ENCODE peak calls at places on chromosome 7, in six cellular contexts. S, P, K, G, B and W are unnamed samples.

GRCh38 chr7:131385039-131385605 is 57.4 kb downstream of the MKLN1 start:
- DNase-seq in S (no peak), P (no peak), K (no peak), G (no peak), B (no peak), W (no peak)

GRCh38 chr7:129569811-129570215 is 41.7 kb upstream of the NRF1 start:
- DNase-seq in S (no peak), P (no peak), K (peak; percentile 11), G (no peak), B (no peak), W (no peak)

GRCh38 chr7:94012748-94013147 is 8.6 kb upstream of the BET1 start:
- DNase-seq in S (no peak), P (no peak), K (no peak), G (no peak), B (no peak), W (no peak)

GRCh38 chr7:81693894-81694293 is 76.0 kb downstream of the HGF start:
- DNase-seq in S (no peak), P (no peak), K (no peak), G (no peak), B (no peak), W (no peak)

GRCh38 chr7:25586513-25586912 is 358.2 kb upstream of the NPVF start:
- DNase-seq in S (no peak), P (no peak), K (no peak), G (no peak), B (no peak), W (no peak)

GRCh38 chr7:133079296-133079695 is 2.6 kb downstream of the CHCHD3 start:
- DNase-seq in S (no peak), P (no peak), K (no peak), G (no peak), B (no peak), W (no peak)

GRCh38 chr7:131454538-131454937 is 101.9 kb downstream of the PODXL start:
- DNase-seq in S (no peak), P (no peak), K (no peak), G (no peak), B (no peak), W (no peak)

GRCh38 chr7:157667261-157667660 is 330.5 kb downstream of the DNAJB6 start:
- DNase-seq in S (no peak), P (peak; percentile 66), K (no peak), G (no peak), B (peak; percentile 41), W (no peak)

GRCh38 chr7:116601426-116601825 is 70.6 kb upstream of the MET start:
- DNase-seq in S (no peak), P (no peak), K (no peak), G (no peak), B (no peak), W (no peak)

GRCh38 chr7:30412810-30413504 is 65.6 kb downstream of the NOD1 start:
- DNase-seq in S (no peak), P (no peak), K (peak; percentile 45), G (no peak), B (no peak), W (no peak)

GRCh38 chr7:130242198-130243014 is 24.3 kb upstream of the CPA2 start:
- DNase-seq in S (peak; percentile 55), P (no peak), K (peak; percentile 69), G (peak; percentile 78), B (no peak), W (no peak)

GRCh38 chr7:151491859-151492258 is 27.8 kb downstream of the RHEB start:
- DNase-seq in S (no peak), P (no peak), K (no peak), G (no peak), B (no peak), W (no peak)

GRCh38 chr7:116577320-116577871 is 52.6 kb downstream of the CAV1 start:
- DNase-seq in S (no peak), P (no peak), K (no peak), G (no peak), B (no peak), W (no peak)

GRCh38 chr7:28975987-28976386 is 17.9 kb upstream of the TRIL start:
- DNase-seq in S (no peak), P (no peak), K (no peak), G (no peak), B (no peak), W (no peak)

GRCh38 chr7:136405931-136406777 is 429.0 kb upstream of the MTPN start:
- DNase-seq in S (no peak), P (no peak), K (peak; percentile 16), G (no peak), B (no peak), W (no peak)

GRCh38 chr7:116138202-116138801 is 72.0 kb upstream of the TES start:
- DNase-seq in S (no peak), P (no peak), K (peak; percentile 8), G (no peak), B (no peak), W (no peak)

GRCh38 chr7:7321681-7322080 is 139.3 kb downstream of the C1GALT1 start:
- DNase-seq in S (no peak), P (no peak), K (no peak), G (no peak), B (peak; percentile 74), W (no peak)

GRCh38 chr7:88546808-88547207 is 212.7 kb upstream of the ZNF804B start:
- DNase-seq in S (no peak), P (no peak), K (no peak), G (no peak), B (no peak), W (no peak)

GRCh38 chr7:29019275-29019820 is 61.2 kb upstream of the TRIL start:
- DNase-seq in S (no peak), P (no peak), K (no peak), G (no peak), B (no peak), W (no peak)

GRCh38 chr7:12625836-12626235 is 55.3 kb downstream of the SCIN start:
- DNase-seq in S (no peak), P (no peak), K (no peak), G (no peak), B (no peak), W (no peak)

GRCh38 chr7:135189221-135189662 is 18.7 kb upstream of the CYREN start:
- DNase-seq in S (no peak), P (no peak), K (no peak), G (no peak), B (no peak), W (peak; percentile 16)

GRCh38 chr7:80206763-80207162 is 72.1 kb downstream of the GNAI1 start:
- DNase-seq in S (no peak), P (no peak), K (no peak), G (no peak), B (no peak), W (no peak)

GRCh38 chr7:77757589-77757988 is 40.6 kb downstream of the TMEM60 start:
- DNase-seq in S (no peak), P (no peak), K (no peak), G (no peak), B (no peak), W (no peak)

DNA sequence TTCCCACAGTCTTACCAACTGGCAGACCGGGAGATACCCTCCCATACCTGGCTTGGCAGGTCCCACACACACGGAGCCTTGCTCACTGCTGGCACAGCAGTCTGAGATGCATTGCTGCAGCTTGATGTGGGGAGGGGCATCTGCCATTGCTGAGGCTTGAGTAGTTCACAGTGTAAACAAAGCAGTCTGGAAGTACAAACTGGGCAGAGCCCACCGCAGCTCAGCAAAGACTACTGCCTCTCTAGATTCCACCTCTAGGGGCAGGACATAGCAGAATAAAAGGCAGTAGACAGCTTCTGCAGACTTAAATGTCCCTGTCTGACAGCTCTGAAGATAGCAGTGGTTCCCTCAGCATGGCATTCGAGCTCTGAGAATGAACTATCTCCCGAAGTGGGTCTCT is 69.6 kb upstream of the RELN start:
- DNase-seq in S (no peak), P (no peak), K (no peak), G (no peak), B (no peak), W (no peak)
- H3K27ac ChIP-seq in S (no peak overlapping the region), P (no peak overlapping the region), K (no peak overlapping the region), G (no peak overlapping the region), B (no peak overlapping the region), W (no peak overlapping the region)

GRCh38 chr7:16755397-16755796 is 1.8 kb downstream of the TSPAN13 start:
- DNase-seq in S (no peak), P (no peak), K (no peak), G (no peak), B (no peak), W (no peak)

GRCh38 chr7:16753932-16754571 is 497 bp downstream of the TSPAN13 start:
- DNase-seq in S (peak; percentile 55), P (peak; percentile 85), K (peak; percentile 64), G (peak; percentile 77), B (peak; percentile 70), W (no peak)

GRCh38 chr7:16754869-16755317 is 1.3 kb downstream of the TSPAN13 start:
- DNase-seq in S (no peak), P (no peak), K (no peak), G (no peak), B (no peak), W (no peak)

GRCh38 chr7:16758634-16759602 is 5.4 kb downstream of the TSPAN13 start:
- DNase-seq in S (no peak), P (no peak), K (no peak), G (no peak), B (no peak), W (no peak)

DNA sequence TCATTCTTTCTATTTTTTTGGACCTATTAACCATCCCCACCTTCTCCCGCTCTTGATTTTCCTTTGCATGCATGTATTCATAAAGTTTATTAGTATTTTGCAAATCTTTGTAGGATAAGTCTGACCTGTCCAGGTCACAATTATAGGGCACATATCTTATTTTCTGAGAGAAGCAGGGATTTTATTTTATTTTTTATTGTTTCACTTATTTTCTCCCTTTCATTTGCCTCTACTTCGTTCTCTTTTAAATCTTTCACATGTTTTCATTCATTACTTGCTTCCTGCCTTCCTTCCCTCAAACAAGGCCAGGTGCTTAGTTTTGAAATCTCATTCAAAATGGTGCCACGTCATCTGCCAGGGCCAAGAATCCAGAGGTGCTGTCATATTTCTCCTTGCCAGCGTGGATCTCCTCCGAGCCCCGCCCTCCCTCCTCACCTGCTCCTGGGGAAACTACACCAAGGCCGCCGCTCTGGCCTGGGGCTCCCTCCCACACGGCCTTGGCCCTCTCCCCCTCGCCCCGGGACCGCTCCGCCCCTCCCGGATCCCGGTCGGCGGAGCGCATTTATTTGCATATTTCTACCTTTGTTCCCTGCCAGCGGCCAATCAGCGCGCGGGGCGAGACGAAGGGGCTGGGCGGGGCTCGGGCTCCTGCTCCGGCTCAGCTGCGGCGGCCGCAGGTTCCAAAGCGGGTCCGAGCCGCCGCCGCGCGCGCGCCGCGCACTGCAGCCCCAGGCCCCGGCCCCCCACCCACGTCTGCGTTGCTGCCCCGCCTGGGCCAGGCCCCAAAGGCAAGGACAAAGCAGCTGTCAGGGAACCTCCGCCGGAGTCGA is at the start of gene TSPAN13:
- DNase-seq in S (peak; percentile 85), P (peak; percentile 96), K (peak; percentile 92), G (peak; percentile 96), B (peak; percentile 93), W (no peak)
- H3K27ac ChIP-seq in S (peak within 1 kb of the TSS; percentile 86), P (peak within 1 kb of the TSS; percentile 73), K (peak within 1 kb of the TSS; percentile 80), G (peak within 1 kb of the TSS; percentile 58), B (peak within 1 kb of the TSS; percentile 65), W (no peak within 1 kb of the TSS)

DNA sequence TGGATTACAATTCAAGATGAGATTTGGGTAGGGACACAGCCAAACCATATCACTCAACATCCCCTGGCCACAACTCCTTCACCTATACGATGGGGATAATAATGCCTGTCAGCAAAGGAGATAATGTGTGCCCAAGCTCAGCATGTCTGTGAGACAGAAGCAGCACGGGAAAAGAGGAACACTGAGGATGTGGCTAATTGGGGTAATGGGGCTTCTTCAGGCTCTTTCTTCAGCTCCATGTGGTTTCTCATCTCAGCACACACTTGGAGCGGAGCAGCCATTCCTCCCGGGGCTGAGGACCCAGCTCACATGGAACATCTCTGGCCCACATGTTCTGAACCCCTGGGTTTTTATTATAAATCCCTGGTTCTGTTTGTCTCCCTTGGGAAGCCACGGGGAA is 136.0 kb upstream of the NAMPT start:
- DNase-seq in S (no peak), P (no peak), K (no peak), G (no peak), B (no peak), W (no peak)
- H3K27ac ChIP-seq in S (no peak overlapping the region), P (peak overlapping the region; percentile 95), K (peak overlapping the region; percentile 73), G (peak overlapping the region; percentile 72), B (peak overlapping the region; percentile 78), W (peak overlapping the region; percentile 85)

GRCh38 chr7:100091411-100092181 is 2.8 kb downstream of the COPS6 start:
- DNase-seq in S (no peak), P (no peak), K (no peak), G (no peak), B (no peak), W (no peak)
- H3K27ac ChIP-seq in S (no peak overlapping the region), P (no peak overlapping the region), K (no peak overlapping the region), G (no peak overlapping the region), B (no peak overlapping the region), W (no peak overlapping the region)